ENCODE peak calls at places on chromosomes 3 and 15, in five cellular contexts. S is Peyer's patch, L is foreskin fibroblast, C is cardiac fibroblast, D is OCI-LY7. W is an unnamed sample.

GRCh38 chr3:181330257-181330656 is 340.7 kb upstream of the DNAJC19 start:
- DNase-seq in S (no peak), L (no peak), C (no peak), D (no peak), W (no peak)

GRCh38 chr3:115397433-115397832 is 225.9 kb upstream of the GAP43 start:
- DNase-seq in S (no peak), L (peak), C (peak), D (no peak), W (peak)

GRCh38 chr3:124298951-124299350 is 307.0 kb upstream of the ROPN1 start:
- DNase-seq in S (no peak), L (no peak), C (no peak), D (peak), W (no peak)

GRCh38 chr15:32979710-32980109 is 214.8 kb downstream of the FMN1 start:
- DNase-seq in S (no peak), L (peak), C (peak), D (no peak), W (peak)

GRCh38 chr3:30241721-30242120 is 364.7 kb upstream of the TGFBR2 start:
- DNase-seq in S (no peak), L (peak), C (peak), D (no peak), W (no peak)

GRCh38 chr3:95297586-95297985 is 1234.7 kb downstream of the NSUN3 start:
- DNase-seq in S (no peak), L (no peak), C (peak), D (no peak), W (no peak)

GRCh38 chr3:112307557-112307956 is 13.5 kb upstream of the SLC9C1 start:
- DNase-seq in S (no peak), L (no peak), C (no peak), D (no peak), W (no peak)

GRCh38 chr3:46860381-46861292 is 2.6 kb downstream of the MYL3 start:
- DNase-seq in S (no peak), L (no peak), C (no peak), D (peak), W (no peak)

GRCh38 chr3:26099692-26100091 is 309.8 kb downstream of the OXSM start:
- DNase-seq in S (no peak), L (no peak), C (no peak), D (no peak), W (no peak)

GRCh38 chr15:35888815-35889214 is 342.9 kb upstream of the DPH6 start:
- DNase-seq in S (no peak), L (no peak), C (no peak), D (no peak), W (no peak)

GRCh38 chr3:119346076-119346496 is 51.9 kb downstream of the ARHGAP31 start:
- DNase-seq in S (no peak), L (no peak), C (no peak), D (no peak), W (no peak)

GRCh38 chr3:36969540-36970432 is 23.1 kb downstream of the EPM2AIP1 start:
- DNase-seq in S (peak), L (peak), C (peak), D (peak), W (no peak)

GRCh38 chr3:81816473-81817260 is 55.2 kb upstream of the GBE1 start:
- DNase-seq in S (no peak), L (peak), C (peak), D (no peak), W (peak)

GRCh38 chr3:29525254-29525881 is 244.5 kb downstream of the RBMS3 start:
- DNase-seq in S (no peak), L (peak), C (peak), D (no peak), W (peak)

GRCh38 chr3:160941885-160942494 is 163.2 kb downstream of the B3GALNT1 start:
- DNase-seq in S (peak), L (peak), C (peak), D (peak), W (peak)

GRCh38 chr15:67097893-67098740 is 32.7 kb downstream of the SMAD3 start:
- DNase-seq in S (peak), L (peak), C (peak), D (no peak), W (peak)

GRCh38 chr3:138210528-138210927 is 23.4 kb downstream of the ARMC8 start:
- DNase-seq in S (no peak), L (no peak), C (no peak), D (no peak), W (no peak)

GRCh38 chr15:101723874-101724674 is at the start of gene TARS3:
- DNase-seq in S (peak), L (peak), C (peak), D (peak), W (peak)

GRCh38 chr3:9399746-9400145 is 2.3 kb downstream of the SETD5 start:
- DNase-seq in S (peak), L (peak), C (peak), D (peak), W (peak)

GRCh38 chr3:180085122-180085710 is 48.5 kb upstream of the PEX5L start:
- DNase-seq in S (no peak), L (no peak), C (no peak), D (peak), W (no peak)

GRCh38 chr15:72201346-72202029 is 3.9 kb upstream of the GRAMD2A start:
- DNase-seq in S (no peak), L (no peak), C (no peak), D (peak), W (no peak)

GRCh38 chr3:53881691-53882593 is at the start of gene ACTR8:
- DNase-seq in S (peak), L (peak), C (peak), D (peak), W (peak)

GRCh38 chr15:27059610-27060202 is 88.7 kb downstream of the GABRG3 start:
- DNase-seq in S (no peak), L (peak), C (peak), D (peak), W (no peak)

GRCh38 chr3:141085331-141086047 is 34.3 kb downstream of the SPSB4 start:
- DNase-seq in S (no peak), L (no peak), C (no peak), D (no peak), W (no peak)

GRCh38 chr3:126509565-126510322 is 7.8 kb downstream of the UROC1 start:
- DNase-seq in S (no peak), L (no peak), C (no peak), D (no peak), W (no peak)

GRCh38 chr15:64009241-64009640 is 37.0 kb downstream of the DAPK2 start:
- DNase-seq in S (no peak), L (peak), C (peak), D (no peak), W (no peak)

GRCh38 chr3:24506966-24507775 is 12.5 kb upstream of the THRB start:
- DNase-seq in S (no peak), L (peak), C (peak), D (no peak), W (no peak)

GRCh38 chr15:25481208-25481862 is 42.5 kb upstream of the UBE3A start:
- DNase-seq in S (no peak), L (no peak), C (no peak), D (no peak), W (no peak)

GRCh38 chr15:59885832-59886231 is 118.3 kb upstream of the FOXB1 start:
- DNase-seq in S (no peak), L (peak), C (peak), D (no peak), W (peak)

GRCh38 chr3:193987186-193987585 is 148.8 kb upstream of the HES1 start:
- DNase-seq in S (no peak), L (no peak), C (no peak), D (no peak), W (no peak)

GRCh38 chr3:35224571-35225280 is 414.6 kb upstream of the ARPP21 start:
- DNase-seq in S (no peak), L (no peak), C (no peak), D (no peak), W (no peak)

GRCh38 chr3:113186566-113186965 is 24.8 kb upstream of the BOC start:
- DNase-seq in S (no peak), L (no peak), C (no peak), D (no peak), W (no peak)

GRCh38 chr15:74339371-74339770 is 28.1 kb downstream of the CYP11A1 start:
- DNase-seq in S (no peak), L (no peak), C (no peak), D (no peak), W (no peak)

GRCh38 chr3:117788086-117788485 is 1078.5 kb downstream of the TUSC7 start:
- DNase-seq in S (no peak), L (peak), C (peak), D (no peak), W (peak)

GRCh38 chr3:154718716-154719115 is 288.7 kb upstream of the GPR149 start:
- DNase-seq in S (no peak), L (no peak), C (no peak), D (no peak), W (no peak)

GRCh38 chr3:77042892-77043291 is 3.0 kb downstream of the ROBO2 start:
- DNase-seq in S (no peak), L (peak), C (no peak), D (no peak), W (no peak)

GRCh38 chr15:61530769-61531168 is 301.7 kb upstream of the RORA start:
- DNase-seq in S (no peak), L (peak), C (no peak), D (no peak), W (no peak)

GRCh38 chr15:29107291-29107890 is 162.2 kb downstream of the NSMCE3 start:
- DNase-seq in S (no peak), L (no peak), C (no peak), D (no peak), W (no peak)

GRCh38 chr3:166889241-166889640 is 490.9 kb downstream of the ZBBX start:
- DNase-seq in S (no peak), L (no peak), C (no peak), D (no peak), W (no peak)

GRCh38 chr3:121661376-121661775 is 673 bp upstream of the HCLS1 start:
- DNase-seq in S (peak), L (no peak), C (no peak), D (peak), W (no peak)

GRCh38 chr3:121663171-121663847 is 2.6 kb upstream of the HCLS1 start:
- DNase-seq in S (no peak), L (no peak), C (no peak), D (no peak), W (no peak)

GRCh38 chr3:121662742-121663141 is 2.0 kb upstream of the HCLS1 start:
- DNase-seq in S (no peak), L (no peak), C (no peak), D (no peak), W (no peak)

GRCh38 chr3:121658716-121659435 is 1.8 kb downstream of the HCLS1 start:
- DNase-seq in S (no peak), L (no peak), C (no peak), D (no peak), W (no peak)

GRCh38 chr3:121660356-121661171 is at the start of gene HCLS1:
- DNase-seq in S (peak), L (peak), C (peak), D (peak), W (peak)
- H3K4me3 ChIP-seq in S (peak), L (no peak), C (no peak), D (peak), W (peak)

GRCh38 chr3:88142094-88142624 is 7.6 kb upstream of the C3orf38 start:
- DNase-seq in S (no peak), L (peak), C (peak), D (no peak), W (peak)
- H3K4me3 ChIP-seq in S (no peak), L (no peak), C (no peak), D (no peak), W (no peak)

GRCh38 chr15:92656089-92656488 is 514 bp upstream of the FAM174B start:
- DNase-seq in S (no peak), L (no peak), C (no peak), D (no peak), W (no peak)
- H3K4me3 ChIP-seq in S (peak), L (peak), C (no peak), D (no peak), W (peak)

GRCh38 chr3:147945968-147946519 is 536.9 kb downstream of the ZIC1 start:
- DNase-seq in S (no peak), L (peak), C (peak), D (no peak), W (peak)
- H3K4me3 ChIP-seq in S (no peak), L (peak), C (peak), D (no peak), W (peak)

GRCh38 chr3:50600841-50601591 is 10.6 kb downstream of the CISH start:
- DNase-seq in S (peak), L (peak), C (peak), D (no peak), W (peak)
- H3K4me3 ChIP-seq in S (peak), L (no peak), C (peak), D (no peak), W (peak)

GRCh38 chr15:34239151-34239761 is 14.4 kb downstream of the EMC4 start:
- DNase-seq in S (no peak), L (peak), C (peak), D (no peak), W (peak)
- H3K4me3 ChIP-seq in S (no peak), L (no peak), C (no peak), D (no peak), W (peak)

GRCh38 chr3:45646051-45646585 is 43.1 kb upstream of the SACM1L start:
- DNase-seq in S (no peak), L (no peak), C (no peak), D (no peak), W (no peak)

GRCh38 chr3:45644467-45645201 is 44.6 kb upstream of the SACM1L start:
- DNase-seq in S (no peak), L (peak), C (peak), D (no peak), W (peak)

GRCh38 chr3:45642731-45643152 is 46.5 kb upstream of the SACM1L start:
- DNase-seq in S (no peak), L (peak), C (peak), D (no peak), W (no peak)

GRCh38 chr3:45647148-45647619 is 42.0 kb upstream of the SACM1L start:
- DNase-seq in S (no peak), L (peak), C (peak), D (no peak), W (peak)

DNA sequence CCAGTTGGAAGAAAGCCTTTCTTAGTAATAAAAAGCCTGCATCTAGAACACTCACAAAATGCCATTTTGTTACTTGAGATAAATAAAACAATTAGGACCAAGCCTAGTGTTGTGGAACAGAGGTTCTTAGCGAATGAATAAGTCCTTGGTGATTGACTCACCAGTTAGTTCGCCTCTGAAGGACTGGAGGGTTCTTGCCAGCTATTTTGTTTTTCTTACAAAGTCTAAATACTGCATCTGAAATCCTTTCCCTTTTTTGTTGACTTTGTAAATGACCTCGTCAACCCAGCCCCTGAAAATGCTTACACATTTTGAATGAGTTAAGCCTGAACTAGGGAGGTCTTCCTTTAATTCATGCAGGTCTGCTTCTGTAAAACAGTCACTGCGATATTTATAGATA is 45.1 kb upstream of the SACM1L start:
- DNase-seq in S (no peak), L (peak), C (peak), D (no peak), W (peak)
- H3K4me3 ChIP-seq in S (no peak), L (no peak), C (no peak), D (no peak), W (no peak)

GRCh38 chr3:13073042-13073906 is at the start of gene IQSEC1:
- DNase-seq in S (peak), L (peak), C (peak), D (peak), W (no peak)
- H3K4me3 ChIP-seq in S (peak), L (no peak), C (no peak), D (peak), W (peak)

DNA sequence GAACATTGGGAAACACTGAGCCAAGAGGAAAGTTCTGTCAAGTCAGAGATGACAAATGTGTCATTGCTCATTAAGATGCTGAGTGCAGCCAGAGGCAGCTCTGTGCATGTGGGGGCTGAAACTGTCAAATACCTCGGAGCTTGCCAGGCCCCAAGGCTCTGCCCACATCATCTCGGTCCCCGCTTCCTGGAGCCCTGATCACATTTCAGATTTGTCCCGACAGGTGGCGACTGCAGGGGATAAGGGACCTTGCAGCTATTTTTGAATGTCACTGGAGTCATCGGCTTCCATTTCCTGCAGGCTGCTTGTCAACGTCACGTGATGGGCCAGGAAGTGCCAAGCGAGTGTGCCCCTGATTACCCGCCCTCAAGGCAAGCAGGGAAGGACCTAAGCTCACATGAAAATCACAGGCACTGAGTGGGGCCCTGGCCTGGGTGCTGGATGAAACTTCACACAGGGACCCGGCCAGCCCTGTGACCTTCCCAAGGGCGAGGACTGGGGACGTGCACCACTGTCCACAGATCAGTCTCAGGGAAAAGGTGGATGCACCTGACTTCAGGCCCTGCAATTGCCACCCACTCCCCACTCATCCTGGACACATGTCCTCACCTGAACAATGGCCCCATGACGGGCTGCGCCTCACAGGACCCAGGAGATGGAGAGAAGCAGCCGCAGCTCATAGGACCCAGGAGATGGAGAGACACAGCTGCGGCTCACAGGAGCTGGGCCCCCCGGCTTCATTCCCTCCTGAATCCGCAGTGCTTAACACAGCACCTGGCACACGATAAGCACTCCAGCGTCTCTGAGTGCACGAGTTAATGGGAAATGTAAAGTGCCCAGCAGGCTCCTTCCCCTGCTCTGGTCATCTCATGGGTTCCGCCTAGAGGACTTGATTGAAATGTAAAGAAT is 73.4 kb downstream of the NUP210 start:
- DNase-seq in S (peak), L (no peak), C (no peak), D (no peak), W (no peak)
- H3K4me3 ChIP-seq in S (no peak), L (no peak), C (no peak), D (no peak), W (no peak)

GRCh38 chr3:71304684-71305083 is 278.8 kb downstream of the FOXP1 start:
- DNase-seq in S (peak), L (peak), C (peak), D (no peak), W (no peak)
- H3K4me3 ChIP-seq in S (peak), L (no peak), C (no peak), D (no peak), W (no peak)